ENCODE peak calls at places on chromosome 16, in five cellular contexts. Q is GM23248, L is AG04450, J is cardiac fibroblast, E is WERI-Rb-1. R is an unnamed sample.

GRCh38 chr16:22969567-22969966 is 155.6 kb downstream of the HS3ST2 start:
- DNase-seq in E (no peak), L (no peak), Q (no peak), J (no peak), R (peak; percentile 75)

GRCh38 chr16:11105038-11105903 is 150.7 kb downstream of the SOCS1 start:
- DNase-seq in J (peak; percentile 96), E (no peak), L (peak; percentile 87), Q (peak; percentile 95), R (peak; percentile 83)

GRCh38 chr16:11506816-11507305 is 79.9 kb downstream of the LITAF start:
- DNase-seq in J (no peak), Q (no peak), L (no peak), E (no peak), R (no peak)

GRCh38 chr16:83315271-83315670 is 492.5 kb upstream of the HSBP1 start:
- DNase-seq in J (peak; percentile 64), L (no peak), Q (peak; percentile 72), E (no peak), R (peak; percentile 13)

GRCh38 chr16:85354623-85355514 is 242.6 kb upstream of the CIBAR2 start:
- DNase-seq in E (peak; percentile 93), L (peak; percentile 84), Q (peak; percentile 90), J (peak; percentile 29), R (peak; percentile 62)

GRCh38 chr16:83807710-83808572 is at the start of gene HSBP1:
- DNase-seq in Q (peak; percentile 98), J (peak; percentile 93), L (peak; percentile 67), E (peak; percentile 87), R (peak; percentile 75)

GRCh38 chr16:17375388-17376304 is 95.1 kb downstream of the XYLT1 start:
- DNase-seq in L (no peak), Q (no peak), J (no peak), E (no peak), R (no peak)

GRCh38 chr16:2468142-2468724 is 2.9 kb upstream of the NTN3 start:
- DNase-seq in E (no peak), Q (peak; percentile 59), J (no peak), L (no peak), R (peak; percentile 69)

GRCh38 chr16:14364386-14365199 is 265.5 kb downstream of the PARN start:
- DNase-seq in Q (peak; percentile 82), J (peak; percentile 49), E (no peak), L (peak; percentile 36), R (peak; percentile 90)

GRCh38 chr16:74896389-74897370 is 88.2 kb downstream of the WDR59 start:
- DNase-seq in Q (peak; percentile 89), J (peak; percentile 73), E (no peak), L (no peak), R (peak; percentile 81)

GRCh38 chr16:75550211-75550662 is 5.8 kb downstream of the TMEM231 start:
- DNase-seq in L (no peak), E (peak; percentile 41), Q (peak; percentile 49), J (peak; percentile 65), R (peak; percentile 84)

GRCh38 chr16:23155445-23156049 is 6.3 kb upstream of the USP31 start:
- DNase-seq in E (peak; percentile 21), J (peak; percentile 28), L (no peak), Q (no peak), R (no peak)

GRCh38 chr16:85245307-85246172 is 133.3 kb upstream of the CIBAR2 start:
- DNase-seq in J (peak; percentile 69), Q (peak; percentile 80), L (peak; percentile 50), E (peak; percentile 44), R (peak; percentile 25)

GRCh38 chr16:73040136-73040535 is 7.8 kb downstream of the ZFHX3 start:
- DNase-seq in L (no peak), E (no peak), Q (no peak), J (no peak), R (no peak)

GRCh38 chr16:46884513-46885293 is 541 bp downstream of the GPT2 start:
- DNase-seq in L (no peak), Q (peak; percentile 54), E (no peak), J (peak; percentile 28), R (no peak)

GRCh38 chr16:46882304-46882939 is 1.7 kb upstream of the GPT2 start:
- DNase-seq in Q (no peak), E (no peak), L (no peak), J (no peak), R (no peak)

GRCh38 chr16:46883353-46883689 is 841 bp upstream of the GPT2 start:
- DNase-seq in J (no peak), Q (no peak), L (no peak), E (no peak), R (no peak)

GRCh38 chr16:46883690-46884512 is at the start of gene GPT2:
- DNase-seq in L (peak; percentile 84), Q (peak; percentile 99), E (peak; percentile 99), J (peak; percentile 93), R (peak; percentile 81)

DNA sequence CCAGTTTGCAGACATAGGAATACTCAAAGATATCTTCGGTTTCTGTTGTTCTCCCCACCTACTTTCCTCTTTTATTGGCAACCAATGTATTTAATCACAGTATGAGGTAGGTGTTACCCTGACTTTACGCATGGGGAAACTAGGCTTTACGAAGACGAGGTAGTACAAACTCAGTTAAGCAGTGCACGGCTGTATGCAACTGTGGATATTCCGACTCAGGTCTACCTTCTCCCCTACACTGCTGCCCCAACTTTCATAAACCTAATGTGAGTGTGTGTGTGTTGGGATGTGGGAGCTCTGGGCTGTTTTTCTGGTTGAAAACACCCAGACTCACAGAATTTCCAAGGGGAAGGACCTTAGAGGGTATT is 1.2 kb upstream of the GPT2 start:
- DNase-seq in L (no peak), E (no peak), Q (no peak), J (no peak), R (no peak)
- H3K4me3 ChIP-seq in L (no peak overlapping the region), E (no peak overlapping the region), Q (no peak overlapping the region), J (no peak overlapping the region), R (no peak overlapping the region)

GRCh38 chr16:53745126-53745525 is 41.2 kb downstream of the FTO start:
- DNase-seq in E (no peak), L (no peak), Q (peak; percentile 85), J (peak; percentile 78), R (peak; percentile 82)
- H3K4me3 ChIP-seq in E (no peak overlapping the region), L (no peak overlapping the region), Q (peak overlapping the region; percentile 26), J (no peak overlapping the region), R (no peak overlapping the region)

DNA sequence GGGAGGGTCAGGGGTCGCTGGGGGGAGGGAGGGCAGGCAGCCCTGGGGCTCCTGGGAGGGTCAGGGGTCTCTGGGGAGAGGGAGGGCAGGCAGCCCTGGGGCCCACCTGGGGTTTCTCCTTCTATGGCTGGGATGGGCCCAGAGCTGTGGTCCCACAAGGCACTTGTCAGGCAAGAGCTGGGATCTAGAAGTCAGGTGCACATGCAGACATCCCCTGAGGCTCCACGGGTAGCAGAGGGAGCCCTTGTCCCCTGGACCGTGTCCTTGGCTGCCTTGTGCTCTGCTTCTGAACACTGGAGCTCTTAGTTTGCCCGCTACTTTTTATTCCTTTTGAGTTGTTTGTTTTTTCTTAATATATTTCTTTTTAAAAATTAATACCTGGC is 1.8 kb downstream of the TUBB3 start:
- DNase-seq in L (no peak), E (no peak), Q (peak; percentile 22), J (no peak), R (no peak)
- H3K4me3 ChIP-seq in L (peak overlapping the region; percentile 84), E (peak overlapping the region; percentile 65), Q (peak overlapping the region; percentile 89), J (peak overlapping the region; percentile 91), R (no peak overlapping the region)

DNA sequence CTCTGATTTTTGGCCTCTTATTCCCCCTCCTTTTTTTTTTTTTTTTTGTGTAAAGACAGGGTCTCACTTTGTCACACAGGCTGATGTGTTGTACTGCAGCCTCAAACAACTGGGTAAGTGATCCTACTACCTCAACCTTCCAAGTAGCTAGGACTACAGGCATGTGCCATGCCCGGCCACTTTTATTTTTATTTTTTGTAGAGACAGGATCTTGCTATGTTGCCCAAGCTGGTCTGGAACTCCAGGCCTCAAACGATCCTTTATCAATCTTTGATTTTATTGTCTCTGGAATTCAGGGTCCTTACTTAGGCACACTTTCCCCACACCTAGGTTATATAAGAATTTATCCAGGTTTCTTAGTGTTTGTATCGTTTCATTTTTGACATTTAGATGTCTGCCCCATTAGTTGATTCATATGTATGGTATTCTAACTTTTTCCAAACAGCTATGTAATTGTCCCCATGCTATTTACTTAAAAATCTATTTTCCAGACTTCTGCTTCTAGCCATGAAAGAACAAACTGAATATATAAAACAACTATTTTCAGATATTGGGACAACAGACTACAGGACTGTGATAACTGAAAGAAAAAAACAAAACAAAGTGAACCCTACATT is 13.9 kb downstream of the CMC2 start:
- DNase-seq in L (no peak), Q (peak; percentile 29), E (no peak), J (no peak), R (no peak)
- H3K4me3 ChIP-seq in L (peak overlapping the region; percentile 35), Q (peak overlapping the region; percentile 69), E (no peak overlapping the region), J (no peak overlapping the region), R (no peak overlapping the region)

GRCh38 chr16:28259091-28259780 is 33.1 kb upstream of the SBK1 start:
- DNase-seq in L (no peak), E (no peak), J (no peak), Q (no peak), R (no peak)

GRCh38 chr16:28259781-28260150 is 32.6 kb upstream of the SBK1 start:
- DNase-seq in E (no peak), Q (no peak), J (no peak), L (no peak), R (no peak)

GRCh38 chr16:28260193-28260592 is 32.1 kb upstream of the SBK1 start:
- DNase-seq in Q (no peak), E (no peak), L (no peak), J (no peak), R (no peak)

GRCh38 chr16:28257256-28257655 is 35.1 kb upstream of the SBK1 start:
- DNase-seq in E (no peak), J (no peak), Q (no peak), L (no peak), R (no peak)

GRCh38 chr16:28258571-28258970 is 33.8 kb upstream of the SBK1 start:
- DNase-seq in Q (peak; percentile 40), J (peak; percentile 8), E (peak; percentile 51), L (no peak), R (no peak)
- H3K4me3 ChIP-seq in Q (no peak overlapping the region), J (no peak overlapping the region), E (peak overlapping the region; percentile 17), L (no peak overlapping the region), R (no peak overlapping the region)

R was measured in bronchial epithelial cell.